ENCODE peak calls at places on chromosomes 2 and 18, in ten cellular contexts. O is Peyer's patch, I is adrenal gland, X is esophagus squamous epithelium, D is lower leg skin, Z is NB4, L is heart left ventricle, Y is gastrocnemius medialis, F is body of pancreas, P is sigmoid colon. U is an unnamed sample.

GRCh38 chr18:13412017-13412416 is 193.5 kb downstream of the LDLRAD4 start:
- DNase-seq in O (no peak), D (no peak), I (no peak), F (no peak), L (no peak), P (no peak), Z (no peak), X (no peak), Y (no peak), U (no peak)

GRCh38 chr18:59072727-59073421 is 66.8 kb upstream of the SEC11C start:
- DNase-seq in Y (no peak), D (no peak), F (no peak), L (no peak), Z (no peak), P (no peak), O (no peak), X (no peak), I (no peak), U (no peak)

GRCh38 chr2:204108874-204109295 is 172.3 kb downstream of the ICOS start:
- DNase-seq in I (no peak), D (no peak), L (no peak), X (no peak), Z (no peak), Y (no peak), F (no peak), O (no peak), P (no peak), U (no peak)

GRCh38 chr18:52310651-52311050 is 29.3 kb upstream of the DCC start:
- DNase-seq in Z (no peak), L (no peak), X (no peak), Y (no peak), I (no peak), O (no peak), P (no peak), D (no peak), F (no peak), U (no peak)

GRCh38 chr18:8124232-8125146 is 484.7 kb upstream of the RAB12 start:
- DNase-seq in Y (no peak), P (no peak), X (no peak), D (no peak), Z (no peak), O (no peak), L (no peak), I (no peak), F (no peak), U (no peak)

GRCh38 chr2:54422072-54422581 is 34.0 kb upstream of the SPTBN1 start:
- DNase-seq in F (no peak), Z (peak), Y (no peak), P (no peak), O (no peak), I (no peak), X (no peak), D (no peak), L (no peak), U (no peak)

GRCh38 chr18:68740966-68741365 is 26.1 kb upstream of the TMX3 start:
- DNase-seq in D (no peak), X (no peak), Z (no peak), O (no peak), L (no peak), F (no peak), P (no peak), Y (no peak), I (no peak), U (no peak)

GRCh38 chr2:47056374-47056773 is 98.7 kb downstream of the STPG4 start:
- DNase-seq in D (no peak), X (no peak), O (no peak), P (no peak), Z (no peak), Y (no peak), I (no peak), F (no peak), L (no peak), U (no peak)

GRCh38 chr18:57547260-57547659 is 39.2 kb downstream of the FECH start:
- DNase-seq in P (no peak), X (no peak), D (no peak), O (no peak), L (no peak), Z (no peak), F (no peak), I (no peak), Y (no peak), U (no peak)
- TF ChIP-seq POLR2A in P (no peak), X (no peak), D (no peak), O (no peak), L (no peak), Z (no peak), F (no peak), I (no peak), Y (no peak), U (no peak)

GRCh38 chr18:63892544-63892943 is 5.0 kb downstream of the SERPINB2 start:
- DNase-seq in X (no peak), Z (peak), Y (no peak), O (no peak), P (no peak), F (no peak), L (no peak), D (no peak), I (no peak), U (no peak)
- TF ChIP-seq CTCF in X (no peak), Z (no peak), Y (no peak), O (no peak), P (no peak), F (no peak), L (no peak), D (no peak), I (no peak), U (no peak)

GRCh38 chr2:225041210-225041870 is 928 bp downstream of the DOCK10 start:
- DNase-seq in O (peak), P (no peak), L (no peak), Y (no peak), F (no peak), Z (peak), X (no peak), D (peak), I (no peak), U (no peak)
- TF ChIP-seq POLR2A in O (no peak), P (no peak), L (no peak), Y (no peak), F (no peak), Z (no peak), X (no peak), D (no peak), I (no peak), U (no peak)

GRCh38 chr18:1498216-1498615 is 593.5 kb downstream of the ADCYAP1 start:
- DNase-seq in Y (no peak), P (no peak), F (no peak), X (no peak), I (no peak), O (no peak), D (no peak), Z (no peak), L (no peak), U (no peak)
- TF ChIP-seq CTCF in Y (no peak), P (no peak), F (no peak), X (no peak), I (no peak), O (no peak), D (no peak), Z (no peak), L (no peak), U (no peak)

DNA sequence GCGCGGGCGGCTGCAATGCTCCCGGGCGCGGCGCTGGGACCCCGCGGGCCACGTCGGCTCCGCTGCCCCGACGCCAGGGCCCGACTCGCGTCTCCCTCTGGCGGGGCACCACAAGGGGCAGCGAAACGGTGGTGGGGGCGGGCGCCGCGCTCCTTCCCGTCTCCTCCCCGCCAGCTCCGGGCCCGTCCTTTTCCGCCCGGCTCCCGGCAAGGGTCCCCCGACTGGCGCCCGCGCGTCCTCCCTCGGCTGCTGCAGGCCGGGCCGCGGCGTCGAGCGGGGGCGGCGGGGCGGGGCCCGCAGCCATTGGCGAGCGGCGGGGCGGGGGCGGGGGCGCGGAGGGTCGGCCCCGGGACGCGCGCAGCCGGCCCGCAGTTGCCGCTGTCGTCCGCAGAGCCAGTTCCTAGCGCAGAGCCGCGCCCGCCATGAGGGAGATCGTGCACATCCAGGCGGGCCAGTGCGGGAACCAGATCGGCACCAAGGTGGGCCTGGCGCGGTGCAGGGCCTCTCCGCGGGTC is at the start of gene TUBB6:
- DNase-seq in Z (peak), I (peak), Y (peak), F (peak), D (peak), O (peak), P (peak), X (no peak), L (peak), U (no peak)
- TF ChIP-seq POLR2A in Z (peak), I (peak), Y (peak), F (no peak), D (no peak), O (no peak), P (peak), X (peak), L (peak), U (peak)

GRCh38 chr2:43525506-43525905 is 70.3 kb downstream of the THADA start:
- DNase-seq in X (no peak), D (no peak), I (no peak), P (no peak), F (no peak), L (no peak), Z (no peak), Y (no peak), O (no peak), U (no peak)

GRCh38 chr2:43522177-43522576 is 73.7 kb downstream of the THADA start:
- DNase-seq in X (no peak), F (no peak), O (no peak), I (no peak), L (no peak), D (no peak), Z (no peak), Y (no peak), P (no peak), U (no peak)

GRCh38 chr2:43521568-43521967 is 74.3 kb downstream of the THADA start:
- DNase-seq in D (no peak), F (no peak), O (no peak), Y (no peak), P (no peak), I (no peak), Z (no peak), X (no peak), L (no peak), U (no peak)

GRCh38 chr2:43526994-43527393 is 68.8 kb downstream of the THADA start:
- DNase-seq in L (no peak), D (no peak), X (no peak), I (no peak), O (no peak), Z (no peak), F (no peak), Y (no peak), P (no peak), U (no peak)

GRCh38 chr2:43524180-43524965 is 71.5 kb downstream of the THADA start:
- DNase-seq in D (no peak), Y (no peak), F (no peak), L (no peak), O (no peak), X (no peak), Z (no peak), I (no peak), P (peak), U (no peak)
- TF ChIP-seq CTCF in D (no peak), Y (no peak), F (no peak), L (no peak), O (peak), X (no peak), Z (peak), I (no peak), P (peak), U (peak)

GRCh38 chr2:218567797-218568189 is 358 bp downstream of the USP37 start:
- DNase-seq in D (no peak), P (no peak), L (no peak), F (no peak), Y (no peak), X (peak), I (no peak), O (no peak), Z (no peak), U (no peak)

GRCh38 chr2:218568190-218569037 is at the start of the genes CNOT9 and USP37:
- DNase-seq in Y (peak), P (peak), Z (peak), F (peak), O (peak), L (peak), D (peak), X (peak), I (peak), U (peak)

GRCh38 chr2:218570850-218571249 is 2.2 kb downstream of the CNOT9 start:
- DNase-seq in D (no peak), Y (no peak), P (no peak), X (no peak), O (no peak), L (no peak), I (no peak), Z (no peak), F (no peak), U (no peak)

GRCh38 chr2:218569038-218569431 is 396 bp downstream of the CNOT9 start:
- DNase-seq in Y (peak), I (no peak), O (peak), P (peak), Z (peak), F (peak), X (no peak), L (no peak), D (peak), U (peak)

DNA sequence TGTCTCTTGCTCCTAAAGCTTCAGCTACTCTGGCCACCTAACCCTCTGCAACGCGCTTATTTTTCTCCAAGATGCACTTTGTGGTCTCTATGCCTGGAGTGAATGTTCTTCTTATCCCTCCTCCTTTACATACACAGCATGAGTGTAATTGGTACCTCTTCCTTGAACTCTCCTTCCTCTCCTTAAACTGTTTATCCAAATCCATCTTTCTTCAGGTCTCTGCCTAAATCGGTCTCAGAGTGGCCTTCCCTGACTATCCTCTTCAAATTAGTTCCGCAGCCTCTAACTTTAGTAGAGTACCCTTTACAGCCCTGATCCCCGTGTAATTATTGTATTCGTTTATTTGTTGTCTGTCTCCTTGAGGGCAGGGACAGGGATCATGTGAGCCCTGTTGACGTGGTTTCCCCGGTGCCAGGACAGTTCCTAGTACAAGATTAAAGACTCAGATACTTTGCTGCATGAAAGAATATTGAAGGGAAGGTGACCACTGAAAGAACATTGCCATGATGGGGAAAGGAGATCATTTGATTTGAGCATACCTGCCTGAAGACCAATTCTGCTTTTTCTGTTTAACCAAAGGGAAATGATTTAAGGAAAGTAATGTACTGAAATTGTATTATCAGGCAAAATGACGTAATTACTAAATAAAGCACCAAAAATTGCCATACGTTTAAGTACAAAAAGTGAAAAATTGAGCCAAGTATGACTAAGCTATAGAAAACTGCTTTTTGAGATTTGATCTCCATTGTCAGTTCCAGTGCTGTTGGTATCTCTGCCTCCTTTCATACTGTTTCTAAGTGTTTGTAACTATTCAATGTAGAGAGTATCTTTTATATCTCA is 1.2 kb downstream of the CNOT9 start:
- DNase-seq in O (no peak), L (peak), P (no peak), Y (peak), F (no peak), D (no peak), X (no peak), I (peak), Z (peak), U (no peak)
- TF ChIP-seq POLR2A in O (no peak), L (no peak), P (no peak), Y (peak), F (no peak), D (no peak), X (no peak), I (no peak), Z (no peak), U (no peak)

DNA sequence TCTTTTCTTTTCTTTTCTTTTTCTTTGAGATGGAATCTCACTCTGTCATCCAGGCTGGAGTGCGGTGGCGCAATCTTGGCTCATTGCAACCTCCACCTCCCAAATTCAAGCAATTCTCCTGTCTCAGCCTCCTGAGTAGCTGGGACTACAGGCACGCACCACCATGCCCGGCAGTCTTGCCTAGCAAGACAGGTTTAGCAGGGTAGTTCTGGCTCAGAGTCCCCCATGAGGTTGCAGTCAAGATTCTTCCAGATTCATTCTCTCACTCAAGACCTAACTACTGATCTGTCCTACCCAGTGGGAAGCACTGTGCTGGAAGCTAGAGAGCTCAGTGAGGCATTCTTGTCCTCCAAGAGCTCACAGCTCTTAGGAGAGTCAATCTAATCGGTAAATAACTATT is 17.6 kb upstream of the ZAP70 start:
- DNase-seq in F (no peak), L (no peak), P (no peak), D (no peak), I (no peak), X (no peak), O (no peak), Y (no peak), Z (no peak), U (peak)
- TF ChIP-seq CTCF in F (no peak), L (no peak), P (no peak), D (no peak), I (no peak), X (no peak), O (no peak), Y (no peak), Z (no peak), U (no peak)

U was measured in esophagus muscularis mucosa.